ENCODE peak calls at places on chromosome X, in ten cellular contexts. H, V, F, D, K, A, Q, I, T and U are unnamed samples.

GRCh38 chrX:70138622-70139021 is 5.4 kb downstream of the IGBP1 start:
- DNase-seq in K (no peak), F (no peak), I (no peak), T (no peak), V (no peak), H (no peak), A (no peak), Q (no peak), D (no peak), U (no peak)

GRCh38 chrX:11792461-11793421 is 34.7 kb downstream of the MSL3 start:
- DNase-seq in D (no peak), H (no peak), A (no peak), K (no peak), I (peak), T (no peak), Q (no peak), F (no peak), V (no peak), U (no peak)

GRCh38 chrX:155263854-155264628 is at the start of gene RAB39B:
- DNase-seq in K (peak), A (peak), I (peak), H (peak), F (peak), D (peak), Q (peak), T (peak), V (peak), U (peak)

GRCh38 chrX:81791086-81791485 is 589.2 kb downstream of the SH3BGRL start:
- DNase-seq in K (no peak), D (no peak), A (no peak), F (no peak), I (no peak), H (peak), T (no peak), V (no peak), Q (no peak), U (no peak)

GRCh38 chrX:123869488-123869887 is 9.6 kb downstream of the XIAP start:
- DNase-seq in T (no peak), F (no peak), A (no peak), V (no peak), I (no peak), H (peak), Q (no peak), K (peak), D (no peak), U (no peak)

GRCh38 chrX:112687189-112687691 is 7.5 kb upstream of the LHFPL1 start:
- DNase-seq in H (peak), D (no peak), T (no peak), V (no peak), Q (peak), A (peak), I (no peak), F (no peak), K (no peak), U (no peak)

GRCh38 chrX:110104078-110104477 is 101.2 kb downstream of the TMEM164 start:
- DNase-seq in Q (no peak), K (no peak), A (no peak), V (no peak), D (no peak), I (no peak), F (no peak), T (no peak), H (no peak), U (no peak)

GRCh38 chrX:32825009-32825408 is 386.3 kb downstream of the DMD start:
- DNase-seq in T (no peak), F (no peak), A (no peak), D (no peak), K (no peak), H (no peak), V (no peak), Q (no peak), I (no peak), U (no peak)

GRCh38 chrX:150366951-150367545 is 3.9 kb downstream of the MAMLD1 start:
- DNase-seq in F (no peak), A (peak), V (no peak), T (no peak), H (peak), Q (no peak), I (no peak), D (no peak), K (peak), U (no peak)

GRCh38 chrX:48573690-48574269 is 504 bp upstream of the RBM3 start:
- DNase-seq in F (no peak), V (peak), T (peak), K (no peak), A (no peak), Q (no peak), I (no peak), H (no peak), D (peak), U (peak)

GRCh38 chrX:137234651-137235402 is 201.0 kb upstream of the GPR101 start:
- DNase-seq in T (no peak), D (no peak), A (no peak), H (no peak), V (no peak), K (no peak), F (no peak), I (no peak), Q (no peak), U (no peak)

GRCh38 chrX:9587551-9588096 is 122.8 kb downstream of the TBL1X start:
- DNase-seq in Q (no peak), H (no peak), T (no peak), V (no peak), A (no peak), D (no peak), F (no peak), K (no peak), I (no peak), U (no peak)

GRCh38 chrX:48919360-48919821 is 567 bp upstream of the PIM2 start:
- DNase-seq in A (no peak), H (peak), T (no peak), Q (no peak), F (peak), K (no peak), D (peak), V (no peak), I (no peak), U (peak)

GRCh38 chrX:134501942-134502341 is 42.0 kb downstream of the HPRT1 start:
- DNase-seq in T (no peak), I (no peak), Q (no peak), K (peak), H (no peak), D (no peak), V (no peak), F (no peak), A (peak), U (no peak)

GRCh38 chrX:153793291-153793690 is 884 bp downstream of the IDH3G start:
- DNase-seq in F (no peak), T (no peak), K (peak), V (no peak), H (peak), Q (no peak), A (peak), I (no peak), D (no peak), U (no peak)

GRCh38 chrX:34656842-34657780 is at the start of gene TMEM47:
- DNase-seq in A (peak), H (peak), V (peak), Q (peak), T (peak), D (peak), K (peak), F (peak), I (no peak), U (peak)

GRCh38 chrX:94831364-94831763 is 1157.4 kb downstream of the FAM133A start:
- DNase-seq in A (peak), H (no peak), I (no peak), V (peak), T (no peak), Q (no peak), K (peak), D (no peak), F (no peak), U (peak)

GRCh38 chrX:50075630-50076349 is 125.0 kb downstream of the AKAP4 start:
- DNase-seq in I (no peak), F (no peak), D (no peak), K (no peak), A (no peak), T (no peak), H (no peak), Q (no peak), V (no peak), U (no peak)

GRCh38 chrX:3582421-3582820 is 131.0 kb downstream of the PRKX start:
- DNase-seq in K (peak), A (no peak), V (no peak), F (no peak), T (no peak), H (no peak), D (no peak), Q (no peak), I (no peak), U (no peak)

GRCh38 chrX:63961964-63962363 is 176.9 kb upstream of the ARHGEF9 start:
- DNase-seq in K (no peak), A (no peak), V (no peak), T (no peak), Q (no peak), H (no peak), F (no peak), D (no peak), I (no peak), U (no peak)

GRCh38 chrX:105190252-105190853 is 30.1 kb downstream of the TEX13A start:
- DNase-seq in K (peak), I (no peak), D (no peak), V (no peak), Q (no peak), T (no peak), F (peak), A (peak), H (peak), U (no peak)

GRCh38 chrX:54633641-54634040 is 103.6 kb downstream of the GNL3L start:
- DNase-seq in V (no peak), I (no peak), Q (no peak), D (no peak), A (peak), T (no peak), K (peak), H (no peak), F (no peak), U (no peak)

GRCh38 chrX:2572740-2573139 is 72.0 kb upstream of the DHRSX start:
- DNase-seq in F (no peak), D (no peak), Q (no peak), K (peak), I (no peak), V (no peak), H (peak), A (no peak), T (no peak), U (no peak)

GRCh38 chrX:39242187-39242586 is 440.9 kb downstream of the MID1IP1 start:
- DNase-seq in V (peak), I (no peak), K (peak), Q (no peak), D (no peak), A (peak), F (peak), T (no peak), H (peak), U (peak)

GRCh38 chrX:24494544-24495113 is 29.5 kb downstream of the PDK3 start:
- DNase-seq in I (peak), K (peak), A (peak), H (peak), F (peak), Q (peak), T (no peak), D (no peak), V (peak), U (peak)

GRCh38 chrX:50579955-50580354 is 109.3 kb upstream of the DGKK start:
- DNase-seq in Q (peak), T (peak), V (peak), A (peak), D (no peak), F (peak), H (peak), I (no peak), K (peak), U (peak)

GRCh38 chrX:38816158-38816557 is 14.9 kb downstream of the MID1IP1 start:
- DNase-seq in Q (no peak), T (no peak), I (no peak), V (no peak), H (no peak), F (no peak), A (no peak), D (no peak), K (no peak), U (no peak)

GRCh38 chrX:18873189-18873791 is 110.6 kb downstream of the PHKA2 start:
- DNase-seq in A (peak), I (no peak), F (no peak), K (peak), V (no peak), T (peak), Q (peak), H (peak), D (no peak), U (no peak)